ENCODE peak calls at places on chromosomes 5 and 9, in eight cellular contexts. C is fibroblast of lung, T is iPS DF 6.9, R is HuH-7.5, P is HT1080, H is osteocyte, Y is iris pigment epithelial cell, B is mucosa of gallbladder. W is an unnamed sample.
A peak's percentile ranks its signal among the peaks of the same experiment; 100 is the strongest.

GRCh38 chr5:16849181-16849580 is 86.9 kb downstream of the MYO10 start:
- DNase-seq in Y (no peak), R (no peak), B (no peak), P (no peak), T (no peak), H (no peak), C (no peak), W (no peak)

GRCh38 chr5:83066548-83067110 is 10.6 kb downstream of the TMEM167A start:
- DNase-seq in H (no peak), C (no peak), P (no peak), T (peak; percentile 5), B (no peak), Y (no peak), R (no peak), W (no peak)

GRCh38 chr9:3239240-3239639 is 286.6 kb downstream of the RFX3 start:
- DNase-seq in P (no peak), H (no peak), T (no peak), C (no peak), R (no peak), B (no peak), Y (no peak), W (no peak)

GRCh38 chr9:27787941-27788340 is 214.7 kb upstream of the C9orf72 start:
- DNase-seq in R (no peak), C (no peak), T (peak; percentile 41), B (no peak), H (no peak), P (peak; percentile 4), Y (peak; percentile 25), W (no peak)

GRCh38 chr5:41065691-41066335 is 5.3 kb downstream of the MROH2B start:
- DNase-seq in H (no peak), C (peak; percentile 5), R (no peak), B (no peak), Y (no peak), P (peak; percentile 6), T (no peak), W (no peak)

GRCh38 chr5:72815580-72816296 is 723 bp upstream of the TNPO1 start:
- DNase-seq in C (peak; percentile 57), R (no peak), T (no peak), Y (no peak), B (no peak), H (no peak), P (no peak), W (no peak)

GRCh38 chr9:82382887-82383616 is 394.5 kb downstream of the SPATA31D1 start:
- DNase-seq in R (no peak), P (no peak), Y (no peak), H (no peak), C (no peak), B (no peak), T (peak; percentile 13), W (no peak)

GRCh38 chr9:98472216-98472615 is 216.8 kb upstream of the TBC1D2 start:
- DNase-seq in P (no peak), B (no peak), R (no peak), H (no peak), C (no peak), T (no peak), Y (no peak), W (no peak)

W was measured in type B pancreatic cell.